ENCODE peak calls at places on chromosome 4, in eight cellular contexts. F is caudate nucleus; Q is GM12865; P is aorta; K is iPS DF 6.9; N is globus pallidus; S is stimulated activated naive CD8-positive, alpha-beta T cell treated with anti-CD3 and anti-CD28 coated beads, Interleukin-15, Interleukin-2, amounts not matched to agents 100 U/mL and 50 U/mL, for 24 hours; V is LoVo. G is an unnamed sample.

GRCh38 chr4:153038493-153039311 is 102.6 kb downstream of the FHDC1 start:
- DNase-seq in F (no peak), Q (no peak), P (no peak), K (no peak), N (no peak), S (no peak), V (no peak), G (peak; percentile 33)

GRCh38 chr4:37393889-37394288 is 149.3 kb downstream of the NWD2 start:
- DNase-seq in F (no peak), Q (no peak), P (no peak), K (no peak), N (peak; percentile 38), S (no peak), V (no peak), G (no peak)

GRCh38 chr4:98994474-98995182 is 893 bp upstream of the METAP1 start:
- DNase-seq in F (no peak), Q (no peak), P (no peak), K (no peak), N (no peak), S (no peak), V (no peak), G (no peak)

GRCh38 chr4:2859514-2859913 is 15.9 kb downstream of the ADD1 start:
- DNase-seq in F (no peak), Q (no peak), P (no peak), K (no peak), N (no peak), S (no peak), V (no peak), G (no peak)

GRCh38 chr4:83075696-83076095 is 38.8 kb downstream of the PLAC8 start:
- DNase-seq in F (no peak), Q (no peak), P (no peak), K (no peak), N (no peak), S (no peak), V (no peak), G (no peak)

GRCh38 chr4:23171971-23172370 is 479.2 kb downstream of the GBA3 start:
- DNase-seq in F (no peak), Q (no peak), P (no peak), K (no peak), N (no peak), S (no peak), V (no peak), G (no peak)

GRCh38 chr4:6105311-6105911 is 87.2 kb upstream of the C4orf50 start:
- DNase-seq in F (peak; percentile 58), Q (no peak), P (no peak), K (no peak), N (no peak), S (no peak), V (no peak), G (peak; percentile 15)

GRCh38 chr4:163755013-163755412 is 260.5 kb downstream of the TMA16 start:
- DNase-seq in F (no peak), Q (peak; percentile 38), P (no peak), K (no peak), N (peak; percentile 41), S (no peak), V (peak; percentile 20), G (no peak)

GRCh38 chr4:24537025-24537424 is 47.3 kb downstream of the DHX15 start:
- DNase-seq in F (no peak), Q (no peak), P (no peak), K (no peak), N (no peak), S (no peak), V (no peak), G (no peak)

GRCh38 chr4:164212134-164212533 is 541.8 kb upstream of the SMIM31 start:
- DNase-seq in F (no peak), Q (no peak), P (no peak), K (no peak), N (no peak), S (no peak), V (peak; percentile 1), G (no peak)

GRCh38 chr4:164251257-164251656 is 502.7 kb upstream of the SMIM31 start:
- DNase-seq in F (no peak), Q (no peak), P (no peak), K (no peak), N (peak; percentile 62), S (no peak), V (no peak), G (no peak)

GRCh38 chr4:22391548-22391947 is 124.3 kb downstream of the ADGRA3 start:
- DNase-seq in F (no peak), Q (no peak), P (no peak), K (no peak), N (no peak), S (no peak), V (no peak), G (no peak)

GRCh38 chr4:1491630-1492457 is 85.6 kb upstream of the NKX1-1 start:
- DNase-seq in F (no peak), Q (no peak), P (no peak), K (no peak), N (no peak), S (no peak), V (no peak), G (no peak)

GRCh38 chr4:183431614-183432013 is 12.8 kb upstream of the CDKN2AIP start:
- DNase-seq in F (no peak), Q (no peak), P (no peak), K (no peak), N (no peak), S (no peak), V (no peak), G (no peak)

GRCh38 chr4:182126096-182126495 is 117.1 kb upstream of the TENM3 start:
- DNase-seq in F (no peak), Q (no peak), P (no peak), K (no peak), N (no peak), S (no peak), V (no peak), G (no peak)

GRCh38 chr4:101104264-101105052 is 242.9 kb downstream of the PPP3CA start:
- DNase-seq in F (no peak), Q (peak; percentile 21), P (no peak), K (no peak), N (no peak), S (no peak), V (no peak), G (no peak)

GRCh38 chr4:184322328-184323025 is 104.8 kb upstream of the ENPP6 start:
- DNase-seq in F (no peak), Q (no peak), P (no peak), K (no peak), N (no peak), S (no peak), V (peak; percentile 39), G (no peak)

GRCh38 chr4:182975806-182976205 is 58.6 kb upstream of the DCTD start:
- DNase-seq in F (no peak), Q (peak; percentile 66), P (no peak), K (no peak), N (no peak), S (peak; percentile 4), V (peak; percentile 43), G (no peak)

GRCh38 chr4:81030617-81031388 is at the start of gene BMP3:
- DNase-seq in F (no peak), Q (peak; percentile 13), P (no peak), K (no peak), N (no peak), S (peak; percentile 8), V (no peak), G (no peak)

GRCh38 chr4:25723409-25723808 is 67.8 kb downstream of the SLC34A2 start:
- DNase-seq in F (no peak), Q (no peak), P (no peak), K (no peak), N (no peak), S (no peak), V (no peak), G (peak; percentile 18)

GRCh38 chr4:133146574-133147198 is 2.4 kb upstream of the PCDH10 start:
- DNase-seq in F (peak; percentile 75), Q (peak; percentile 22), P (no peak), K (no peak), N (peak; percentile 92), S (peak; percentile 34), V (no peak), G (no peak)